ENCODE peak calls at places on chromosomes 13 and 19, in four cellular contexts. P is thoracic aorta, B is AG04450, E is IMR-90. L is an unnamed sample.

GRCh38 chr19:51743405-51743804 is 8.3 kb downstream of the FPR1 start:
- DNase-seq in B (no peak), P (no peak), E (no peak), L (no peak)

GRCh38 chr19:49506575-49507105 is 5.8 kb upstream of the FCGRT start:
- DNase-seq in P (no peak), E (no peak), B (no peak), L (no peak)

GRCh38 chr13:60453490-60453889 is 56.5 kb downstream of the TDRD3 start:
- DNase-seq in B (no peak), P (no peak), E (peak; percentile 58), L (no peak)

GRCh38 chr19:16739546-16739945 is 19.9 kb downstream of the NWD1 start:
- DNase-seq in B (no peak), P (no peak), E (no peak), L (no peak)

GRCh38 chr19:51439021-51439465 is 19.2 kb downstream of the SIGLEC8 start:
- DNase-seq in B (no peak), E (no peak), P (no peak), L (no peak)

GRCh38 chr13:44220948-44221347 is 152.7 kb upstream of the SERP2 start:
- DNase-seq in B (no peak), P (no peak), E (no peak), L (no peak)

GRCh38 chr13:100363874-100364273 is 224.7 kb downstream of the GGACT start:
- DNase-seq in P (no peak), E (peak; percentile 65), B (peak; percentile 16), L (peak; percentile 31)

GRCh38 chr19:42284066-42284501 is 15.0 kb downstream of the CIC start:
- DNase-seq in P (no peak), E (peak; percentile 71), B (peak; percentile 39), L (no peak)

GRCh38 chr13:43963726-43964125 is 84.0 kb downstream of the LACC1 start:
- DNase-seq in E (no peak), P (no peak), B (no peak), L (no peak)

GRCh38 chr19:3119071-3119781 is 16.6 kb upstream of the GNA15 start:
- DNase-seq in B (no peak), P (no peak), E (no peak), L (no peak)

GRCh38 chr19:41501854-41502253 is 58.9 kb downstream of the ERICH4 start:
- DNase-seq in E (no peak), B (no peak), P (no peak), L (no peak)

GRCh38 chr19:29645911-29646310 is 19.4 kb upstream of the PLEKHF1 start:
- DNase-seq in P (no peak), B (no peak), E (peak; percentile 34), L (no peak)

GRCh38 chr13:40600145-40600751 is 66.2 kb downstream of the FOXO1 start:
- DNase-seq in P (no peak), E (no peak), B (no peak), L (no peak)

GRCh38 chr19:3761382-3762129 is at the start of gene APBA3:
- DNase-seq in E (peak; percentile 83), B (peak; percentile 59), P (peak; percentile 74), L (peak; percentile 39)

GRCh38 chr13:51925865-51926527 is 64.2 kb downstream of the CCDC70 start:
- DNase-seq in B (no peak), E (no peak), P (no peak), L (no peak)

GRCh38 chr19:47100290-47100689 is 13.3 kb downstream of the ZC3H4 start:
- DNase-seq in P (no peak), B (no peak), E (no peak), L (no peak)

GRCh38 chr13:64529874-64530485 is 2700.2 kb downstream of the PCDH9 start:
- DNase-seq in P (no peak), B (no peak), E (no peak), L (no peak)

DNA sequence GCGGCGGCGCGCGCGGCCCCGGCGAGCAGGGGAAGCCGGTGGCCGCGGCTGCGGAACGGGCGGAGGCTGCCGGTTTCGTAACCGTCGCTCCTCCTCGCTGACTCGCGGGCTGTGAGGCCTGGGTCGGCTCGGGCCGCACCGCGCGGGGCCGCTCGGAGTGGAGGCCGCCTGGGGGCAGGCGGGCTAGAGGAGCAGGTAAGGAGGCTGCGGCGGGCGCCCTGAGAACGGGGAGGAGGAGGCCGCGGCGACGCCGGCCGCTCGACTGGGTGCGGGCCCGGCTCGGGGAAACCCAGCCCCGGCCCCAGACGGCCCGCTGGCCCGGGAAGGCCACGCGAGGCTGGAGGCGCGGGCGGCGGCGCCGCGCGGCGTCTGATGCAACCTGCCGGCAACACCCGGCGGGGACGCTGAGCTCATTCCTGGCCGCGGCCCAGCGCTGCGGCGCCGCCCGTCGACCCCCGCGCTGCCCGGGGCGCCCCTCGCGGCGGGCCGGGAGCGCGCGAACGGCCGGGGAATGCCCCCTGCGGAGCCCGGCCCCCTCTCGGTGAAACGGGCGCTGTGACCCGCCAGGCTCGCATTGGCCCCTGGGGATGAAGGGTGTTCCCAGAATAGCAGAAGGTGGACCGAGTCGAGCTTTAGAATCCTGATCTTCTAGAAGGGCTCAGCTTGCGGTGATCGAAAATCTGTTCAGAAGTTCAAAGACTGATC is at the start of gene CEBPG:
- DNase-seq in E (peak; percentile 64), B (no peak), P (no peak), L (no peak)
- TF ChIP-seq CTCF in E (peak; percentile 29), B (peak; percentile 8), P (no peak), L (no peak)

DNA sequence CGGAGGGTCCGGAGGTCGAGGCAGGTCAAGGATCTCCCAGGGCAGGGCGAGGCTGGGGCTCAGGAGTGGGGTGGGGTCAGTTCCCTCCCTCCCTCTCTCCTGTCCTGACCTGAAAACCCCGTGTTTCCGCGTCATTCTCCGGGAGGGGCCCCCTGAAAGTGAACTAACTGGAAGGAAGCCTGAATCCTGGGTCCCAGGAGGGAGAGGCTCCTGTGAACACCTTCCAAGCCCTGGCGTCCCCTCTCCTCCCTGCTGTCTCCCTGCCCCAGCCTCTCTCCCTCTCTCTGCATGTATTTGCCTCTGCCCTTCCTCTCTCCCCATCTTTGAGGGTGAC is 741 bp upstream of the CADM4 start:
- DNase-seq in E (no peak), B (no peak), P (no peak), L (no peak)
- H3K4me3 ChIP-seq in E (peak overlapping the region; percentile 64), B (peak overlapping the region; percentile 64), P (peak overlapping the region; percentile 74), L (peak overlapping the region; percentile 49)

GRCh38 chr19:2110822-2111221 is 14.1 kb downstream of the IZUMO4 start:
- DNase-seq in P (no peak), E (no peak), B (no peak), L (no peak)
- TF ChIP-seq CTCF in P (no peak), E (no peak), B (no peak), L (no peak)

GRCh38 chr19:11989112-11989456 is 24.2 kb downstream of the ZNF763 start:
- DNase-seq in B (no peak), E (no peak), P (no peak), L (no peak)
- H3K4me3 ChIP-seq in B (no peak overlapping the region), E (no peak overlapping the region), P (peak overlapping the region; percentile 90), L (no peak overlapping the region)

GRCh38 chr13:33263484-33263883 is 22.1 kb downstream of the STARD13 start:
- DNase-seq in B (no peak), P (no peak), E (no peak), L (no peak)

GRCh38 chr13:33263976-33264619 is 21.5 kb downstream of the STARD13 start:
- DNase-seq in P (no peak), B (no peak), E (no peak), L (no peak)

GRCh38 chr13:33262069-33262487 is 23.5 kb downstream of the STARD13 start:
- DNase-seq in B (no peak), E (peak; percentile 70), P (no peak), L (no peak)

GRCh38 chr13:33262554-33262953 is 23.0 kb downstream of the STARD13 start:
- DNase-seq in B (no peak), E (no peak), P (no peak), L (no peak)

GRCh38 chr13:33262997-33263396 is 22.6 kb downstream of the STARD13 start:
- DNase-seq in P (no peak), B (no peak), E (no peak), L (no peak)
- TF ChIP-seq CTCF in P (no peak), B (no peak), E (peak; percentile 20), L (peak; percentile 12)

GRCh38 chr19:12695090-12695489 is 1.3 kb downstream of the FBXW9 start:
- DNase-seq in P (no peak), B (no peak), E (no peak), L (no peak)
- H3K4me3 ChIP-seq in P (no peak overlapping the region), B (no peak overlapping the region), E (no peak overlapping the region), L (no peak overlapping the region)

L was measured in AG09309.